ENCODE peak calls at places on chromosome 12, in four cellular contexts. One of them, this sample, is unnamed.

GRCh38 chr12:122473543-122474323 is 27.0 kb downstream of the ZCCHC8 start:
- DNase-seq in IMR-90: peak
- DNase-seq in A549: no peak
- DNase-seq in K562: peak
- DNase-seq in this sample: no peak

GRCh38 chr12:68960162-68960501 is 27.2 kb upstream of the CPM start:
- DNase-seq in IMR-90: peak
- DNase-seq in K562: no peak
- DNase-seq in A549: no peak
- DNase-seq in this sample: no peak

GRCh38 chr12:52798671-52799497 is 3.0 kb upstream of the KRT3 start:
- DNase-seq in K562: no peak
- DNase-seq in A549: peak
- DNase-seq in IMR-90: peak
- DNase-seq in this sample: peak

GRCh38 chr12:53004582-53004981 is 1.7 kb upstream of the EIF4B start:
- DNase-seq in IMR-90: peak
- DNase-seq in A549: no peak
- DNase-seq in K562: peak
- DNase-seq in this sample: no peak

GRCh38 chr12:104603545-104603973 is 146.8 kb downstream of the CHST11 start:
- DNase-seq in IMR-90: peak
- DNase-seq in A549: peak
- DNase-seq in K562: no peak
- DNase-seq in this sample: peak

GRCh38 chr12:89392401-89392800 is 40.1 kb upstream of the DUSP6 start:
- DNase-seq in K562: no peak
- DNase-seq in A549: no peak
- DNase-seq in IMR-90: no peak
- DNase-seq in this sample: no peak

GRCh38 chr12:24049101-24049500 is 99.6 kb upstream of the SOX5 start:
- DNase-seq in IMR-90: no peak
- DNase-seq in A549: no peak
- DNase-seq in K562: no peak
- DNase-seq in this sample: no peak

GRCh38 chr12:94277426-94278000 is 129.1 kb downstream of the PLXNC1 start:
- DNase-seq in A549: no peak
- DNase-seq in K562: no peak
- DNase-seq in IMR-90: peak
- DNase-seq in this sample: no peak

GRCh38 chr12:104698871-104699270 is 242.1 kb downstream of the CHST11 start:
- DNase-seq in A549: no peak
- DNase-seq in K562: no peak
- DNase-seq in IMR-90: peak
- DNase-seq in this sample: no peak

GRCh38 chr12:132899033-132899432 is 11.6 kb upstream of the CHFR start:
- DNase-seq in IMR-90: peak
- DNase-seq in K562: no peak
- DNase-seq in A549: no peak
- DNase-seq in this sample: no peak

GRCh38 chr12:32906407-32907165 is 10.0 kb upstream of the PKP2 start:
- DNase-seq in IMR-90: no peak
- DNase-seq in K562: no peak
- DNase-seq in A549: no peak
- DNase-seq in this sample: no peak

GRCh38 chr12:32903763-32904162 is 7.2 kb upstream of the PKP2 start:
- DNase-seq in A549: no peak
- DNase-seq in IMR-90: no peak
- DNase-seq in K562: no peak
- DNase-seq in this sample: no peak

GRCh38 chr12:32903318-32903717 is 6.7 kb upstream of the PKP2 start:
- DNase-seq in A549: no peak
- DNase-seq in K562: no peak
- DNase-seq in IMR-90: no peak
- DNase-seq in this sample: no peak

GRCh38 chr12:32901553-32901952 is 5.0 kb upstream of the PKP2 start:
- DNase-seq in IMR-90: no peak
- DNase-seq in K562: no peak
- DNase-seq in A549: no peak
- DNase-seq in this sample: no peak

DNA sequence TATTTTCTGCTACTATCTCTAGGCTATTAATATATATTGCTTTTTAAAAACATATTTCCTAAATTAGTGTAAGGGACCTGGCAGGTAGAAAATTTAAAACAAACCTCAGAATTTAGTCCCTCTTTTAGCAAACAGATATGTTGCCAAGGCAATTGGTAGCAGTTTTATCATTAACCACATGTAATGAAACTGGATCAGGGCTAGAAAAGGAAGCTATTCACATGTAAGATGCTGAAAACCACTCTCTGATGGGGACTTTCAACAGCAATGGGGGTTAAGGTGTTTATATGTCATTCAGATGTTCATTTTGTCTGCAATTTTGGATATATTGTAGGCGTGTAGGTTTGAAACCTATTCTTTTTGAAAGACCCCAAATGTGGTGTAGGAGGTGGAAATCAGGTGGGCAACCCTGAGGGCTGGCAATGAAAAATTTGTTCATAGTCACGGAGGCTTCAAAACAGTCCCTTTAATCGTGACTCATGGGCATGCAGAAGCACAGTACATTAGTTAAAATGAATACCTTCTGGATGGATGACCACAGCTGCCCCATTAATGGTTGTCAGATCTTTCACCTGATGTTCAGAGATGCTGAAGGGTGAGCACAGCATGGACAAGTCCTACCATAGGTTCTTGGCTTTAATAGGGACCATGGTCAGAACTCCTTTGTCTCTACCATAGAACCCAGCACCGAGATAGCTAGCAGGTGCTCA is 5.9 kb upstream of the PKP2 start:
- DNase-seq in K562: no peak
- DNase-seq in A549: no peak
- DNase-seq in IMR-90: no peak
- DNase-seq in this sample: no peak
- H3K4me2 ChIP-seq in K562: no peak
- H3K4me2 ChIP-seq in A549: peak
- H3K4me2 ChIP-seq in IMR-90: no peak
- H3K4me2 ChIP-seq in this sample: peak

GRCh38 chr12:3452348-3452747 is 38.7 kb upstream of the PRMT8 start:
- DNase-seq in IMR-90: no peak
- DNase-seq in A549: no peak
- DNase-seq in K562: no peak
- DNase-seq in this sample: no peak

GRCh38 chr12:3453266-3453862 is 37.6 kb upstream of the PRMT8 start:
- DNase-seq in K562: no peak
- DNase-seq in IMR-90: no peak
- DNase-seq in A549: no peak
- DNase-seq in this sample: no peak

GRCh38 chr12:3455312-3455711 is 35.7 kb upstream of the PRMT8 start:
- DNase-seq in IMR-90: no peak
- DNase-seq in K562: no peak
- DNase-seq in A549: no peak
- DNase-seq in this sample: peak

GRCh38 chr12:3454780-3455179 is 36.2 kb upstream of the PRMT8 start:
- DNase-seq in A549: no peak
- DNase-seq in IMR-90: no peak
- DNase-seq in K562: no peak
- DNase-seq in this sample: no peak

DNA sequence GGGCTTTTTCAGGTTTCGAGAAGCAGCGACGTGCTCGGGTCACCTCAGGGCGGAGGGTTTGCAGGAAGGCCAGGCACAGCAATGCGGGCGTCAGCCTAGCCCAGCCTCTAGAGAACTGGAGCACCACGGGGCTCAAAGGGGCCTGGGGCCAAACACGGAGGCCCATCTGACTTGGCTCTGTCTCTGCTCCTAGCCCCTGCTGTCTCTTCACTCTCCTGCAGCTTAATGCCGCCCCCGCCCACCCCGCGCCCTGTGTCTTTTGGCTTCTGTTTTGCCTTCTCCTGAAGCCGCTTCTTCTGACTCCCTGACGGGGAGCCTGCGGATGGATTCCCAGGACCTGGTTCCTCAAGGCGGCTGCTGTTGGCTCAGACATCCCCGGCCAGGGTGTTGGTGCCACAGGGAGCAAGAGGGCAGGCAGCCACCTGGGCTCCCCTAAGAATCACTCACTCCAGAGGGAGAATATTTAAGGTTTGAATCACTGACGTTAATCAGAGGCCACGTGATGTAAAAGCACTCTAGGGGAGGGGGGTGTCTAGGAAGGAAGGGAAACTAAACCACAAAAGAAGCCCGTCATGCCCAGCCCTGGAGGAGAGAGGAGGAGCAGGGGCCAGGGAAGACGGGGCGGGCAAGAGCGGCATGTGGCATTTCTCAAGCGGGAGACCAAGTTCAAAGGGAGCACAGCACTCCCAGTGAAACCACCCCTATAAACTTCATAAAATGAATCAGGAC is 36.9 kb upstream of the PRMT8 start:
- DNase-seq in K562: no peak
- DNase-seq in IMR-90: peak
- DNase-seq in A549: peak
- DNase-seq in this sample: peak
- H3K4me2 ChIP-seq in K562: no peak
- H3K4me2 ChIP-seq in IMR-90: no peak
- H3K4me2 ChIP-seq in A549: peak
- H3K4me2 ChIP-seq in this sample: peak

DNA sequence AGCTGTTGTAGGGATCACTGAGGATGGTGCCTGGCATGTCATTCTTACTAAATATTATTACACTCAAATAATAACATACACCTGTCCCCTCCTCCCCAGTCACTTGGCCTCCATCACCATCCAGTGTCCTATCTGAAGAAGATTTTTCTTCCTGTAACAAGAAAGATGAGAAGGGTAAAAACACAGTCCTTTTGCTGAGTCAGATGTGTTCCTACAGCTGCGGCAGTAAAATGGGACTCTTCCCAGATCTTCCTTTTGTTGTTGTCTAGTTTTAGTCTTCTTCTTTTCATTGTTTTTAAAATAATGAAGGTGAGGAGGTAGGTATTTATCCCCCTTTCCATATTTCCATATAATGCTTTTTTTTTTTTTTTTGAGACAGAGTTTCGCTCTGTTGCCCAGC is 83.1 kb upstream of the RFLNA start:
- DNase-seq in K562: no peak
- DNase-seq in A549: no peak
- DNase-seq in IMR-90: no peak
- DNase-seq in this sample: no peak
- H3K4me2 ChIP-seq in K562: no peak
- H3K4me2 ChIP-seq in A549: no peak
- H3K4me2 ChIP-seq in IMR-90: no peak
- H3K4me2 ChIP-seq in this sample: no peak

GRCh38 chr12:116210131-116210530 is 67.4 kb downstream of the MED13L start:
- DNase-seq in IMR-90: peak
- DNase-seq in K562: no peak
- DNase-seq in A549: no peak
- DNase-seq in this sample: no peak
- H3K4me2 ChIP-seq in IMR-90: no peak
- H3K4me2 ChIP-seq in K562: no peak
- H3K4me2 ChIP-seq in A549: no peak
- H3K4me2 ChIP-seq in this sample: no peak

GRCh38 chr12:20599757-20600156 is 95.4 kb upstream of the SLCO1C1 start:
- DNase-seq in K562: no peak
- DNase-seq in A549: no peak
- DNase-seq in IMR-90: no peak
- DNase-seq in this sample: no peak

GRCh38 chr12:20601668-20602280 is 93.4 kb upstream of the SLCO1C1 start:
- DNase-seq in K562: no peak
- DNase-seq in IMR-90: peak
- DNase-seq in A549: peak
- DNase-seq in this sample: no peak

GRCh38 chr12:20604408-20604807 is 90.7 kb upstream of the SLCO1C1 start:
- DNase-seq in A549: no peak
- DNase-seq in IMR-90: no peak
- DNase-seq in K562: no peak
- DNase-seq in this sample: no peak

GRCh38 chr12:20602671-20603402 is 92.3 kb upstream of the SLCO1C1 start:
- DNase-seq in K562: no peak
- DNase-seq in A549: peak
- DNase-seq in IMR-90: peak
- DNase-seq in this sample: no peak
- H3K4me2 ChIP-seq in K562: no peak
- H3K4me2 ChIP-seq in A549: peak
- H3K4me2 ChIP-seq in IMR-90: peak
- H3K4me2 ChIP-seq in this sample: no peak

GRCh38 chr12:6039894-6040601 is 84.4 kb downstream of the VWF start:
- DNase-seq in K562: peak
- DNase-seq in A549: peak
- DNase-seq in IMR-90: peak
- DNase-seq in this sample: peak
- H3K4me2 ChIP-seq in K562: no peak
- H3K4me2 ChIP-seq in A549: peak
- H3K4me2 ChIP-seq in IMR-90: no peak
- H3K4me2 ChIP-seq in this sample: peak

GRCh38 chr12:118033331-118033730 is 16.8 kb downstream of the RFC5 start:
- DNase-seq in IMR-90: no peak
- DNase-seq in A549: no peak
- DNase-seq in K562: no peak
- DNase-seq in this sample: no peak

GRCh38 chr12:118032188-118032587 is 15.7 kb downstream of the RFC5 start:
- DNase-seq in K562: peak
- DNase-seq in IMR-90: no peak
- DNase-seq in A549: no peak
- DNase-seq in this sample: no peak

GRCh38 chr12:118034429-118035193 is 18.1 kb downstream of the RFC5 start:
- DNase-seq in A549: no peak
- DNase-seq in IMR-90: peak
- DNase-seq in K562: peak
- DNase-seq in this sample: no peak

GRCh38 chr12:118035194-118036041 is 18.9 kb downstream of the RFC5 start:
- DNase-seq in K562: no peak
- DNase-seq in A549: no peak
- DNase-seq in IMR-90: peak
- DNase-seq in this sample: no peak

GRCh38 chr12:118033902-118034301 is 17.4 kb downstream of the RFC5 start:
- DNase-seq in IMR-90: peak
- DNase-seq in K562: no peak
- DNase-seq in A549: no peak
- DNase-seq in this sample: no peak
- H3K4me2 ChIP-seq in IMR-90: no peak
- H3K4me2 ChIP-seq in K562: no peak
- H3K4me2 ChIP-seq in A549: no peak
- H3K4me2 ChIP-seq in this sample: no peak

This sample was measured in keratinocyte.